ENCODE peak calls at places on chromosomes 1 and 21, in four cellular contexts. One of them, this sample, is unnamed.

GRCh38 chr1:201503397-201504176 is 3.3 kb downstream of the CSRP1 start:
- DNase-seq in AG04450: peak; percentile 98
- DNase-seq in left ventricle myocardium inferior: no peak
- DNase-seq in uterus: peak; percentile 95
- DNase-seq in this sample: peak; percentile 99

GRCh38 chr1:54384921-54385726 is 21.1 kb downstream of the SSBP3 start:
- DNase-seq in uterus: no peak
- DNase-seq in left ventricle myocardium inferior: no peak
- DNase-seq in AG04450: peak; percentile 4
- DNase-seq in this sample: no peak

GRCh38 chr1:240351690-240352089 is 260.0 kb downstream of the FMN2 start:
- DNase-seq in uterus: no peak
- DNase-seq in left ventricle myocardium inferior: no peak
- DNase-seq in AG04450: no peak
- DNase-seq in this sample: no peak

GRCh38 chr21:20024727-20025126 is 973.5 kb upstream of the NCAM2 start:
- DNase-seq in uterus: no peak
- DNase-seq in AG04450: no peak
- DNase-seq in left ventricle myocardium inferior: no peak
- DNase-seq in this sample: no peak

GRCh38 chr1:39509360-39510009 is 18.0 kb downstream of the BMP8A start:
- DNase-seq in uterus: peak; percentile 52
- DNase-seq in AG04450: no peak
- DNase-seq in left ventricle myocardium inferior: peak; percentile 48
- DNase-seq in this sample: peak; percentile 23

GRCh38 chr21:15224346-15225086 is 159.7 kb upstream of the NRIP1 start:
- DNase-seq in AG04450: peak; percentile 55
- DNase-seq in uterus: no peak
- DNase-seq in left ventricle myocardium inferior: no peak
- DNase-seq in this sample: peak; percentile 90

GRCh38 chr1:21304488-21304887 is 14.2 kb upstream of the ECE1 start:
- DNase-seq in uterus: no peak
- DNase-seq in AG04450: no peak
- DNase-seq in left ventricle myocardium inferior: no peak
- DNase-seq in this sample: no peak

GRCh38 chr1:56302878-56303277 is 276.5 kb downstream of the PLPP3 start:
- DNase-seq in uterus: no peak
- DNase-seq in AG04450: no peak
- DNase-seq in left ventricle myocardium inferior: no peak
- DNase-seq in this sample: no peak

GRCh38 chr1:114126696-114127095 is 27.0 kb downstream of the SYT6 start:
- DNase-seq in left ventricle myocardium inferior: no peak
- DNase-seq in AG04450: no peak
- DNase-seq in uterus: no peak
- DNase-seq in this sample: no peak

GRCh38 chr21:16842716-16843115 is 670.1 kb upstream of the CXADR start:
- DNase-seq in uterus: no peak
- DNase-seq in left ventricle myocardium inferior: no peak
- DNase-seq in AG04450: no peak
- DNase-seq in this sample: no peak

GRCh38 chr1:192401832-192402231 is 85.0 kb downstream of the RGS21 start:
- DNase-seq in AG04450: peak; percentile 4
- DNase-seq in uterus: no peak
- DNase-seq in left ventricle myocardium inferior: no peak
- DNase-seq in this sample: peak; percentile 12

GRCh38 chr1:113405573-113405972 is 15.3 kb downstream of the MAGI3 start:
- DNase-seq in AG04450: no peak
- DNase-seq in uterus: no peak
- DNase-seq in left ventricle myocardium inferior: no peak
- DNase-seq in this sample: peak; percentile 5

GRCh38 chr1:229204863-229205777 is 65.8 kb upstream of the RAB4A start:
- DNase-seq in uterus: peak; percentile 76
- DNase-seq in left ventricle myocardium inferior: no peak
- DNase-seq in AG04450: peak; percentile 50
- DNase-seq in this sample: no peak

GRCh38 chr1:17295292-17295691 is 12.7 kb upstream of the PADI4 start:
- DNase-seq in AG04450: no peak
- DNase-seq in uterus: no peak
- DNase-seq in left ventricle myocardium inferior: no peak
- DNase-seq in this sample: no peak

GRCh38 chr1:64490204-64490818 is 20.4 kb downstream of the CACHD1 start:
- DNase-seq in uterus: no peak
- DNase-seq in left ventricle myocardium inferior: no peak
- DNase-seq in AG04450: no peak
- DNase-seq in this sample: no peak

GRCh38 chr1:187837787-187838186 is 1009.0 kb downstream of the PLA2G4A start:
- DNase-seq in AG04450: no peak
- DNase-seq in left ventricle myocardium inferior: no peak
- DNase-seq in uterus: no peak
- DNase-seq in this sample: no peak

GRCh38 chr1:218527737-218528136 is 182.6 kb downstream of the TGFB2 start:
- DNase-seq in AG04450: peak; percentile 44
- DNase-seq in left ventricle myocardium inferior: no peak
- DNase-seq in uterus: no peak
- DNase-seq in this sample: no peak

GRCh38 chr1:161359316-161359715 is 8.4 kb downstream of the CFAP126 start:
- DNase-seq in left ventricle myocardium inferior: no peak
- DNase-seq in uterus: no peak
- DNase-seq in AG04450: no peak
- DNase-seq in this sample: no peak

GRCh38 chr1:205440476-205441317 is 15.1 kb downstream of the BLACAT1 start:
- DNase-seq in left ventricle myocardium inferior: peak; percentile 29
- DNase-seq in uterus: peak; percentile 43
- DNase-seq in AG04450: no peak
- DNase-seq in this sample: peak; percentile 17

GRCh38 chr1:233627823-233628222 is 13.9 kb downstream of the KCNK1 start:
- DNase-seq in left ventricle myocardium inferior: no peak
- DNase-seq in uterus: no peak
- DNase-seq in AG04450: no peak
- DNase-seq in this sample: no peak

GRCh38 chr1:10726355-10726754 is 70.1 kb downstream of the CASZ1 start:
- DNase-seq in uterus: no peak
- DNase-seq in AG04450: no peak
- DNase-seq in left ventricle myocardium inferior: peak; percentile 81
- DNase-seq in this sample: no peak

GRCh38 chr1:186304982-186305949 is 69.8 kb downstream of the TPR start:
- DNase-seq in uterus: no peak
- DNase-seq in left ventricle myocardium inferior: no peak
- DNase-seq in AG04450: no peak
- DNase-seq in this sample: peak; percentile 38

GRCh38 chr1:1462318-1462966 is 9.1 kb upstream of the ATAD3B start:
- DNase-seq in left ventricle myocardium inferior: peak; percentile 32
- DNase-seq in uterus: no peak
- DNase-seq in AG04450: no peak
- DNase-seq in this sample: no peak

GRCh38 chr1:14580986-14581385 is 17.5 kb upstream of the KAZN start:
- DNase-seq in left ventricle myocardium inferior: no peak
- DNase-seq in AG04450: no peak
- DNase-seq in uterus: no peak
- DNase-seq in this sample: no peak

GRCh38 chr21:34199121-34199910 is 125.9 kb downstream of the MRPS6 start:
- DNase-seq in AG04450: no peak
- DNase-seq in uterus: no peak
- DNase-seq in left ventricle myocardium inferior: no peak
- DNase-seq in this sample: no peak

GRCh38 chr1:26602378-26602959 is 72.9 kb downstream of the RPS6KA1 start:
- DNase-seq in uterus: peak; percentile 65
- DNase-seq in AG04450: no peak
- DNase-seq in left ventricle myocardium inferior: no peak
- DNase-seq in this sample: peak; percentile 59

GRCh38 chr1:2019162-2019542 is at the start of gene GABRD:
- DNase-seq in AG04450: no peak
- DNase-seq in uterus: no peak
- DNase-seq in left ventricle myocardium inferior: no peak
- DNase-seq in this sample: no peak

GRCh38 chr1:202658766-202659165 is 51.5 kb downstream of the SYT2 start:
- DNase-seq in uterus: no peak
- DNase-seq in AG04450: no peak
- DNase-seq in left ventricle myocardium inferior: no peak
- DNase-seq in this sample: no peak

GRCh38 chr1:237788069-237788468 is 102.7 kb downstream of the ZP4 start:
- DNase-seq in uterus: no peak
- DNase-seq in AG04450: no peak
- DNase-seq in left ventricle myocardium inferior: no peak
- DNase-seq in this sample: no peak

GRCh38 chr1:202037706-202038296 is 27.4 kb downstream of the ELF3 start:
- DNase-seq in uterus: no peak
- DNase-seq in AG04450: no peak
- DNase-seq in left ventricle myocardium inferior: no peak
- DNase-seq in this sample: peak; percentile 66

GRCh38 chr1:182069028-182069466 is 7.5 kb upstream of the ZNF648 start:
- DNase-seq in AG04450: no peak
- DNase-seq in left ventricle myocardium inferior: peak; percentile 36
- DNase-seq in uterus: no peak
- DNase-seq in this sample: no peak

DNA sequence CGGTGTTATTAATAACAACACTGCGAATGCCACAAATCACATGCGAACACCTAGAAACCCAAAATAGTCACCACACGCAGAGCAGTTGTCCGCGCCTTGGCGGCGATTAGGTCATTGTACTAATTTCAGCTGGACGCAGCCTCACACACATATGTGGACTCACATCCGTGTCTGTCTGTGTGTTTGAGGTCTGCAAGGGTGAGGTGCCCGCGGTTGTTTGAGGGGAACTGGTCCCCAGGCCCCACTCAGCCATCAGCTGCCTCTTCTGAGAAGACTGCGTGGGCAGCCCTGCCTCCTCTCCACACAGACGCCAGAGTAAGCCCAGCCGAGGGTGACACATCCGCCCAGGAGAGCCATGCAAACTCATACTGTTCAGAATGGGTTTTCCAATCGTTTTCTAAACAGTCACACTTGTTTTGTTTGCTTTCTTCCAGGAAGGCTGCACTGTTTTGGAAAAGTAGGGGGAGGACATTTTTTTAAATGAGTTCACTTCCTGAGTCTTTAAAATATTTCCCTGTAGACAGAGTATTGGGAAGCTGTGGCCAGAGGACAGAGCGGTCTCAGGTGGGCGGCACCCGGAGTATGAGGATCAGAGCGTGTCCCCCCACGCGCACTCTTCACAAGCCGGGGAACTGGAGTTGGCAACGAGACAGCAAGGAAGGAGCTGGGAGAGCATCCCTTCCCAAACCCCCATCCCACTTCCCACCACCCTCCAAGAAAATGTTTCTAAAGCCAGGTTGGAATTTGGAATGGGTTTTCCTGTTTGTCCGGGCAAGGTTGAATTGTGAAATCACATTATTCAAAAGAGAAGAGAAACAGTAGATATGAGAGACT is 53.3 kb downstream of the TOMM20 start:
- DNase-seq in left ventricle myocardium inferior: peak; percentile 74
- DNase-seq in uterus: peak; percentile 82
- DNase-seq in AG04450: peak; percentile 78
- DNase-seq in this sample: peak; percentile 92
- H3K4me3 ChIP-seq in left ventricle myocardium inferior: peak overlapping the region; percentile 36
- H3K4me3 ChIP-seq in uterus: peak overlapping the region; percentile 3
- H3K4me3 ChIP-seq in AG04450: peak overlapping the region; percentile 37
- H3K4me3 ChIP-seq in this sample: peak overlapping the region; percentile 15

GRCh38 chr1:200302192-200302892 is 107.5 kb downstream of the ZNF281 start:
- DNase-seq in uterus: no peak
- DNase-seq in left ventricle myocardium inferior: no peak
- DNase-seq in AG04450: no peak
- DNase-seq in this sample: peak; percentile 11
- TF ChIP-seq CTCF in uterus: no peak
- TF ChIP-seq CTCF in left ventricle myocardium inferior: no peak
- TF ChIP-seq CTCF in AG04450: peak; percentile 28
- TF ChIP-seq CTCF in this sample: peak; percentile 20

GRCh38 chr21:37036177-37036576 is 29.7 kb downstream of the RIPPLY3 start:
- DNase-seq in left ventricle myocardium inferior: no peak
- DNase-seq in uterus: no peak
- DNase-seq in AG04450: no peak
- DNase-seq in this sample: no peak

GRCh38 chr21:37043818-37044217 is 29.1 kb downstream of the PIGP start:
- DNase-seq in uterus: no peak
- DNase-seq in AG04450: no peak
- DNase-seq in left ventricle myocardium inferior: no peak
- DNase-seq in this sample: no peak

GRCh38 chr21:37041706-37042271 is 31.1 kb downstream of the PIGP start:
- DNase-seq in left ventricle myocardium inferior: no peak
- DNase-seq in uterus: no peak
- DNase-seq in AG04450: no peak
- DNase-seq in this sample: no peak

GRCh38 chr21:37039434-37040075 is 33.1 kb downstream of the RIPPLY3 start:
- DNase-seq in AG04450: no peak
- DNase-seq in uterus: no peak
- DNase-seq in left ventricle myocardium inferior: no peak
- DNase-seq in this sample: no peak

DNA sequence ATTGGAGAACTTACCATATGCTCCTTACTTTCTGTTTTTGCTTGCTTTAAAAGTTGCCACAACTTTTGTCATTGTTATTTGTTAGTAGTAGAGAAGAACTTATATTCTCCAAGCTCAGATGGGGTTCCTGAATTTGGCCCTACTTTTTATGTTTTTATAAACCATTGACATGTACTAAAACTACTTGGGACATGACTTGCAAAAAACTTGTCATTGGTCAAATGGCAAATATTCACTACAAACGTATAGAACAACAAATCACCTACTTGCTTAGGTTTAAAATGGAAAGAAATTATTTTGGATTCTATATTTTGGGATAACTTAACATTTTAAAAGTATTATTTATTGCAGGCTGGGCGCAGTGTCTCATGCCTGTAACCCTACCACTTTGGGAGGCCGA is 32.7 kb downstream of the PIGP start:
- DNase-seq in left ventricle myocardium inferior: no peak
- DNase-seq in AG04450: no peak
- DNase-seq in uterus: no peak
- DNase-seq in this sample: no peak
- H3K27me3 ChIP-seq in left ventricle myocardium inferior: no peaks in the 10 kb centered on the region
- H3K27me3 ChIP-seq in AG04450: peaks cover 7% of the 10 kb centered on the region
- H3K27me3 ChIP-seq in uterus: no peaks in the 10 kb centered on the region
- H3K27me3 ChIP-seq in this sample: no peaks in the 10 kb centered on the region

DNA sequence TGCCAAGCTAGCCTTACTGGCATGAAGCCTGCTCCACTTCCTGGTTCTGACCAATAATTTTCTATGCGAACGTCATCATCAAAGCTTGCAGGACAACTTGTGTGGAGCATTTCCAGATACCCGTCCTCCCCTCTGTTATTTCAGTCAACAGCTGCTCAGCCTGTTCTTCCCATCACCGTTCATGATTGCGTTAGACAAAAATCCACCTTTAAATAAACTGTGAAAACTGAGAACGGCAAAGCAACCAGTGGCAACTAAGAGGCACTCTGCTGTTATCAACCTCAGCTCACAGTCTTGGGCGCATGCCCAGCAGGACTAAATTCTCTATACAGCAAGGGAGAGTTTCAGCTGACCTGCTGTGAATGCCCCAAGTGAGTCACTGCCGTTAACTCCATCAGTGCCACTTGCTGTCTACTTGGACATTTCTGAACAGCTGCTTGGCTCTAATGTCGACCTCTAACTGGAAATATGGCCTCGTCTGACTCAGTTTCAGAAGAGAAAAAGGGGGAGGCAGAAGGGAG is 207.4 kb upstream of the RUNX1 start:
- DNase-seq in uterus: peak; percentile 74
- DNase-seq in AG04450: peak; percentile 98
- DNase-seq in left ventricle myocardium inferior: peak; percentile 81
- DNase-seq in this sample: peak; percentile 100
- H3K4me3 ChIP-seq in uterus: no peak overlapping the region
- H3K4me3 ChIP-seq in AG04450: peak overlapping the region; percentile 5
- H3K4me3 ChIP-seq in left ventricle myocardium inferior: peak overlapping the region; percentile 39
- H3K4me3 ChIP-seq in this sample: no peak overlapping the region

This sample was measured in brain microvascular endothelial cell.